ENCODE peak calls at places on chromosomes 12 and 14, in six cellular contexts. A is GM23248, E is BJ, M is spleen, I is dorsolateral prefrontal cortex, Q is astrocyte. B is an unnamed sample. For H3K27me3, the result is how much of the 10 kb centered on the place peaks cover.

GRCh38 chr14:92122351-92122677 is 545 bp downstream of the CPSF2 start:
- DNase-seq in A (peak), E (no peak), M (no peak), I (no peak), Q (peak), B (no peak)

GRCh38 chr14:34930591-34931069 is 52.2 kb upstream of the SRP54 start:
- DNase-seq in A (no peak), E (no peak), M (no peak), I (no peak), Q (no peak), B (no peak)

GRCh38 chr14:96122496-96122895 is 82.1 kb upstream of the BDKRB2 start:
- DNase-seq in A (peak), E (no peak), M (no peak), I (no peak), Q (peak), B (no peak)

GRCh38 chr12:48901278-48901677 is 24.0 kb downstream of the FKBP11 start:
- DNase-seq in A (peak), E (no peak), M (no peak), I (no peak), Q (no peak), B (no peak)

GRCh38 chr14:101130861-101131260 is 227.3 kb upstream of the RTL1 start:
- DNase-seq in A (no peak), E (no peak), M (peak), I (no peak), Q (no peak), B (no peak)

GRCh38 chr12:117514016-117514415 is 152.6 kb upstream of the NOS1 start:
- DNase-seq in A (no peak), E (no peak), M (no peak), I (peak), Q (no peak), B (no peak)

GRCh38 chr14:91063119-91063518 is 2.7 kb upstream of the RPS6KA5 start:
- DNase-seq in A (peak), E (no peak), M (no peak), I (no peak), Q (no peak), B (no peak)

GRCh38 chr12:24741216-24741615 is 207.7 kb downstream of the BCAT1 start:
- DNase-seq in A (no peak), E (no peak), M (no peak), I (no peak), Q (no peak), B (no peak)

GRCh38 chr14:61088081-61088480 is 107.0 kb downstream of the SLC38A6 start:
- DNase-seq in A (no peak), E (no peak), M (no peak), I (no peak), Q (no peak), B (no peak)

GRCh38 chr12:45613306-45613705 is 116.2 kb upstream of the ARID2 start:
- DNase-seq in A (peak), E (no peak), M (no peak), I (no peak), Q (peak), B (no peak)

DNA sequence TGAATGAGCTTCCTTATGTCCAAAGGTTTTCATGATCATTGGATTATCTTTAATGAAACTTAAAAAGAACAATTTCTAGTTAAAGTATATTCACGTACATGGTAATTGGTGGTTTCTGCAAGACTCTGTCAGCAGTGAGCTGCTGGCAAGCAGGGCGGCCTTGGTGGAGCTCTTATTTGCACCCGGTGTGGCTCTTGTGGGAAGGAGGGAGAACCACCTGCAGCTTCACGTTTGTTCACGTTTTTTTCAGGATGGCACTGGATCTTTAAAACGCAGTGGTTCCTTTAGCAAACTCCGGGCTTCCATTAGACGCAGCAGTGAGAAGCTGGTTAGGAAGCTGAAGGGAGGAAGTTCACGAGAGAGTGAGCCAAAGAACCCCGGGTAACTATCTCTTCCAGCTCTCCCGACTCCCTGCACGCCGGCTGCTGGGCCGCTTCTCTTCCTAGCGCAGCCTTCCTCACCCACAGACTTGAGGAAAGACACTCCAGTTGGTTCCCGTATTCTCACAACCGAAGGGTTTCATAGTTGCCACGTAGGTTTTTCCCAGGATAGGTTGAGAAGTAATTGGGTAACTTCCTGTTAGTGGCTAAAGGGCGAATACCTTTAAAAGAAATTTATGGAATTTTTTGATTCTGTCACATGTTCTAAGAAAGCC is 28.3 kb downstream of the XRCC3 start:
- DNase-seq in A (no peak), E (no peak), M (no peak), I (no peak), Q (peak), B (no peak)
- H3K27me3 ChIP-seq in A (under half), E (under half), M (under half), I (under half), Q (under half), B (under half)

GRCh38 chr12:55634186-55634585 is 2.5 kb upstream of the OR10P1 start:
- DNase-seq in A (no peak), E (no peak), M (no peak), I (no peak), Q (no peak), B (no peak)

GRCh38 chr12:55637467-55637866 is 775 bp downstream of the OR10P1 start:
- DNase-seq in A (no peak), E (no peak), M (no peak), I (no peak), Q (no peak), B (no peak)

GRCh38 chr12:55636853-55637252 is at the start of gene OR10P1:
- DNase-seq in A (no peak), E (no peak), M (no peak), I (no peak), Q (no peak), B (no peak)

GRCh38 chr12:55631743-55632142 is 4.9 kb upstream of the OR10P1 start:
- DNase-seq in A (no peak), E (no peak), M (no peak), I (no peak), Q (no peak), B (no peak)

GRCh38 chr12:55636116-55636655 is 506 bp upstream of the OR10P1 start:
- DNase-seq in A (no peak), E (no peak), M (no peak), I (no peak), Q (no peak), B (no peak)
- H3K27me3 ChIP-seq in A (under half), E (under half), M (under half), I (under half), Q (under half), B (under half)

GRCh38 chr12:64824130-64824499 is 332 bp upstream of the TBC1D30 start:
- DNase-seq in A (no peak), E (no peak), M (no peak), I (no peak), Q (no peak), B (no peak)

GRCh38 chr12:64824500-64825142 is at the start of gene TBC1D30:
- DNase-seq in A (peak), E (no peak), M (no peak), I (no peak), Q (peak), B (no peak)

GRCh38 chr12:64828713-64829112 is 4.3 kb downstream of the TBC1D30 start:
- DNase-seq in A (no peak), E (no peak), M (no peak), I (no peak), Q (no peak), B (no peak)

GRCh38 chr12:64826234-64826633 is 1.8 kb downstream of the TBC1D30 start:
- DNase-seq in A (peak), E (no peak), M (no peak), I (no peak), Q (peak), B (no peak)

DNA sequence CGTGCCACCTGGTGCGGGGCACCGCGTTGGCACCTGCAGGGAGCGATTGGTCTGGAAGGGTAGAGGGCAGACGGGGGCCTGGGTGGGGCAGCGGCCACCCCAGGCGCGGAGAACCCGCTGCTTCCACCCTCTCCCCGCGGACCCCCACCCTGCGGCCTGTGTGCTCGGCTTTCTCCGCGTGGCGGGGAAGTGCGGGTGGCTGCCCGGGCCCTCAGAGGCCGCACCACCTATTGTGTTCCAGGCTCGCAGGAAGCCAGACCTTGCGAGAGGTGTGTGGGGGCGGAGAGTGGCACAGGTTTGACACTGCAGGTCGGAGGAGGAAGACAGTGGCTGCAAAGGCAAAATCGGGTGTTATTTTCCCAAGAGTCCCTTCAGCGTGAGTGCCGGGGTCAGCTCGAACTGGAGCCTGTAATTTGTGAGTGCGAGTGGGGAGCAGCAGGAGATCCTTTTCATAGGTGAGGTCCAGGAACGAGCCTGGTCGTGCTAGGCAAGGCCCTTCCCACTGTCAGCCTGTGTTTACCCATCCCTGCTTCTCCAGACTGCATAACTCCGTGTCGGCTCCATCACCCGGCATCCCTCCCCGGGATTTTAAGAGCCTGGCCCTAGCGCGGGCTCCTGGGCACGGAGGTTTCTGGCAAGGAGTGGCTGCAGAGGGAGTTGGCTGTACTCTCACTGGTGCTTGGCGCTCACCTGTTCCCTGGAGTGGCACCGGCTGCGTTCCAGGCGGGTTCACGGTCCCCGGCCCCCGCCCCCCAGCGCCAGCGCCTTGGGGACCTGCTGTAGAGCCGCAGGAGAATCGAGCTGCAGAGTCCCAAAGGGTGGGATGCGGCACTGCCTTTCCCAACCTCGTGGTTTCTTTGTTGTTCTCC is 930 bp downstream of the TBC1D30 start:
- DNase-seq in A (no peak), E (no peak), M (no peak), I (no peak), Q (no peak), B (no peak)
- H3K27me3 ChIP-seq in A (half or more), E (under half), M (under half), I (under half), Q (under half), B (under half)

DNA sequence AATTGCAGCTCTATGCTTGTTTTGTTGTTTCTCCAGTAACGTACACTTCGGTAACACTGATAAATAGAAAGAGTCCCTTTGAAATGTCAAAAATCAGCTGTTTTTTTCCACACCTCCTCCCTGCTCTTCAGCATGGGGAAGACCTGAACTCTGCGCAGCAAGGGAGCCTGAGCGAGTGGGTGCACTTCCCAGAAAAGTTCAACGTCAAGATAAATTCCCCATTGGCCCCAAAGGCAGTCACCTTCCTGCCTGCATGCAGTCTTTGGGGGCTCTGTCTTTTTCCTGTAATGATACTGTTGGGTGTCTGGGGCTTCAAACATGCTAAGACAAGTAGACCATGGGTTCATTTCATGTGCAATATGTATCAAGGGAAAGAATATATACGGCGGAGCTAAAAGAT is 8.8 kb upstream of the FOXG1 start:
- DNase-seq in A (no peak), E (no peak), M (no peak), I (no peak), Q (no peak), B (no peak)
- H3K27me3 ChIP-seq in A (half or more), E (half or more), M (half or more), I (under half), Q (half or more), B (half or more)